ENCODE peak calls at places on chromosomes 2 and 18, in ten cellular contexts. P, E, C, G, O, U, T, J, R and B are unnamed samples.
A peak's percentile ranks its signal among the peaks of the same experiment; 100 is the strongest.

GRCh38 chr2:240142859-240143258 is 2.4 kb upstream of the OTOS start:
- DNase-seq in P (no peak), E (no peak), C (no peak), G (no peak), O (no peak), U (no peak), T (no peak), J (no peak), R (no peak), B (no peak)

GRCh38 chr2:102753563-102754159 is 8.2 kb upstream of the TMEM182 start:
- DNase-seq in P (peak; percentile 55), E (peak; percentile 36), C (peak; percentile 45), G (peak; percentile 62), O (no peak), U (peak; percentile 46), T (peak; percentile 39), J (peak; percentile 53), R (no peak), B (no peak)

GRCh38 chr2:74440378-74441110 is 1.2 kb downstream of the RTKN start:
- DNase-seq in P (peak; percentile 80), E (peak; percentile 55), C (peak; percentile 81), G (peak; percentile 82), O (peak; percentile 32), U (peak; percentile 62), T (peak; percentile 100), J (peak; percentile 85), R (no peak), B (no peak)

GRCh38 chr2:187884003-187884402 is 329.8 kb upstream of the TFPI start:
- DNase-seq in P (no peak), E (no peak), C (no peak), G (no peak), O (no peak), U (no peak), T (no peak), J (no peak), R (no peak), B (no peak)

GRCh38 chr18:49656098-49656591 is 94.3 kb downstream of the LIPG start:
- DNase-seq in P (peak; percentile 74), E (no peak), C (peak; percentile 76), G (no peak), O (no peak), U (peak; percentile 91), T (no peak), J (peak; percentile 11), R (no peak), B (no peak)

GRCh38 chr18:23053756-23054457 is 81.4 kb upstream of the CABLES1 start:
- DNase-seq in P (peak; percentile 53), E (no peak), C (no peak), G (no peak), O (no peak), U (peak; percentile 44), T (peak; percentile 87), J (peak; percentile 31), R (no peak), B (no peak)

GRCh38 chr2:12167525-12168317 is 421.3 kb downstream of the LPIN1 start:
- DNase-seq in P (no peak), E (no peak), C (no peak), G (peak; percentile 17), O (no peak), U (no peak), T (peak; percentile 28), J (no peak), R (no peak), B (no peak)

GRCh38 chr2:204012081-204012653 is 75.6 kb downstream of the ICOS start:
- DNase-seq in P (no peak), E (peak; percentile 55), C (peak; percentile 30), G (no peak), O (no peak), U (no peak), T (peak; percentile 40), J (no peak), R (no peak), B (no peak)

GRCh38 chr2:134581877-134582546 is 136.8 kb downstream of the TMEM163 start:
- DNase-seq in P (no peak), E (no peak), C (no peak), G (no peak), O (no peak), U (no peak), T (no peak), J (no peak), R (no peak), B (no peak)

GRCh38 chr2:174247474-174248186 is 702 bp downstream of the OLA1 start:
- DNase-seq in P (peak; percentile 8), E (no peak), C (peak; percentile 5), G (no peak), O (no peak), U (peak; percentile 27), T (peak; percentile 42), J (no peak), R (no peak), B (no peak)

GRCh38 chr2:124286089-124286783 is 261.1 kb downstream of the CNTNAP5 start:
- DNase-seq in P (no peak), E (no peak), C (no peak), G (no peak), O (no peak), U (no peak), T (peak; percentile 9), J (no peak), R (no peak), B (no peak)